ENCODE peak calls at places on chromosomes 4 and X, in eight cellular contexts. G is CD4-positive, alpha-beta T cell; Y is right atrium auricular region; A is AG09309; B is foreskin fibroblast; T is lung; N is natural killer cell; L is neural crest cell. W is an unnamed sample.

GRCh38 chrX:70436380-70436779 is 8.3 kb upstream of the DLG3 start:
- DNase-seq in A (no peak), B (no peak), N (no peak), L (peak), Y (no peak), T (no peak), G (no peak), W (peak)

GRCh38 chr4:41590591-41590990 is 52.6 kb downstream of the LIMCH1 start:
- DNase-seq in N (no peak), G (no peak), Y (no peak), T (peak), A (no peak), L (no peak), B (no peak), W (peak)

GRCh38 chr4:152680988-152681731 is 1.4 kb upstream of the TMEM154 start:
- DNase-seq in G (no peak), B (peak), A (no peak), Y (no peak), N (no peak), T (no peak), L (no peak), W (no peak)

GRCh38 chrX:3777416-3777815 is 64.0 kb upstream of the PRKX start:
- DNase-seq in N (no peak), A (no peak), B (no peak), Y (no peak), T (no peak), G (no peak), L (no peak), W (no peak)

GRCh38 chr4:85807247-85807915 is 332.4 kb downstream of the ARHGAP24 start:
- DNase-seq in L (no peak), Y (peak), N (no peak), G (no peak), A (peak), B (peak), T (no peak), W (no peak)

GRCh38 chr4:43331226-43332078 is 438.9 kb downstream of the GRXCR1 start:
- DNase-seq in G (no peak), A (no peak), B (no peak), L (no peak), N (no peak), T (no peak), Y (no peak), W (no peak)

GRCh38 chr4:60366661-60367060 is 833.5 kb upstream of the ADGRL3 start:
- DNase-seq in G (no peak), A (no peak), L (no peak), B (no peak), T (no peak), N (no peak), Y (no peak), W (no peak)

GRCh38 chr4:123120473-123120872 is 198.1 kb upstream of the NUDT6 start:
- DNase-seq in A (no peak), N (no peak), Y (no peak), L (no peak), G (no peak), B (peak), T (no peak), W (no peak)

GRCh38 chr4:141455651-141456050 is 180.7 kb upstream of the IL15 start:
- DNase-seq in T (no peak), L (no peak), B (no peak), A (no peak), N (no peak), G (no peak), Y (no peak), W (no peak)

GRCh38 chr4:82123934-82124333 is 249.9 kb downstream of the HNRNPD start:
- DNase-seq in Y (no peak), A (no peak), T (no peak), B (no peak), N (no peak), L (no peak), G (no peak), W (no peak)

GRCh38 chr4:519203-519651 is 20.2 kb downstream of the PIGG start:
- DNase-seq in A (no peak), G (no peak), L (no peak), Y (no peak), T (no peak), N (no peak), B (no peak), W (no peak)

GRCh38 chrX:24925430-24925829 is 90.3 kb downstream of the ARX start:
- DNase-seq in Y (no peak), L (no peak), T (no peak), G (no peak), B (no peak), N (no peak), A (no peak), W (no peak)

GRCh38 chr4:30630431-30630830 is 89.7 kb upstream of the PCDH7 start:
- DNase-seq in A (no peak), G (no peak), N (no peak), L (no peak), Y (no peak), T (no peak), B (no peak), W (no peak)

GRCh38 chr4:101649790-101650450 is 140.6 kb upstream of the BANK1 start:
- DNase-seq in L (no peak), N (no peak), A (no peak), T (no peak), G (no peak), Y (no peak), B (no peak), W (no peak)

GRCh38 chrX:140917354-140918115 is 84.9 kb upstream of the SPANXB1 start:
- DNase-seq in A (no peak), N (no peak), Y (no peak), B (no peak), L (no peak), G (no peak), T (no peak), W (no peak)

GRCh38 chr4:162011039-162011438 is 152.8 kb downstream of the FSTL5 start:
- DNase-seq in B (no peak), A (no peak), Y (no peak), N (no peak), G (no peak), L (no peak), T (no peak), W (no peak)

GRCh38 chr4:72378901-72379300 is 190.1 kb downstream of the ADAMTS3 start:
- DNase-seq in B (no peak), N (no peak), Y (no peak), T (no peak), L (no peak), G (no peak), A (no peak), W (no peak)

GRCh38 chr4:133464311-133464710 is 315.2 kb downstream of the PCDH10 start:
- DNase-seq in G (no peak), N (no peak), Y (no peak), B (no peak), L (no peak), A (no peak), T (no peak), W (no peak)

GRCh38 chr4:8685831-8686230 is 93.3 kb downstream of the CPZ start:
- DNase-seq in N (no peak), L (no peak), A (no peak), G (no peak), B (no peak), T (no peak), Y (no peak), W (no peak)

GRCh38 chr4:13088726-13089658 is 395.1 kb downstream of the RAB28 start:
- DNase-seq in N (no peak), A (no peak), G (no peak), T (no peak), Y (no peak), B (no peak), L (no peak), W (no peak)

GRCh38 chr4:71235321-71236206 is 103.3 kb upstream of the SLC4A4 start:
- DNase-seq in Y (no peak), B (no peak), T (no peak), N (no peak), L (no peak), G (no peak), A (no peak), W (no peak)

GRCh38 chrX:16222123-16222522 is 54.8 kb downstream of the MAGEB17 start:
- DNase-seq in G (no peak), B (peak), Y (no peak), L (no peak), A (peak), T (no peak), N (no peak), W (no peak)

GRCh38 chrX:38799995-38800394 is 1.3 kb upstream of the MID1IP1 start:
- DNase-seq in Y (no peak), A (no peak), G (no peak), T (no peak), L (no peak), N (no peak), B (no peak), W (no peak)

GRCh38 chr4:183588169-183588675 is 70.8 kb downstream of the RWDD4 start:
- DNase-seq in G (no peak), N (no peak), Y (no peak), T (no peak), A (peak), L (no peak), B (peak), W (no peak)

GRCh38 chr4:10106421-10107039 is 10.1 kb downstream of the WDR1 start:
- DNase-seq in L (no peak), A (peak), Y (peak), G (peak), N (peak), B (peak), T (peak), W (peak)

GRCh38 chr4:153393397-153393796 is 48.9 kb downstream of the MND1 start:
- DNase-seq in L (no peak), B (peak), T (peak), N (no peak), A (no peak), G (no peak), Y (no peak), W (no peak)

GRCh38 chr4:172155838-172156345 is 342.7 kb downstream of the GALNTL6 start:
- DNase-seq in B (no peak), N (no peak), L (no peak), T (no peak), G (no peak), Y (no peak), A (no peak), W (no peak)

GRCh38 chrX:53294024-53294648 is 12.8 kb upstream of the IQSEC2 start:
- DNase-seq in T (no peak), A (no peak), G (no peak), L (no peak), N (no peak), B (no peak), Y (no peak), W (no peak)

GRCh38 chr4:180261346-180261745 is 1981.9 kb upstream of the TENM3 start:
- DNase-seq in G (no peak), T (no peak), A (no peak), L (no peak), Y (no peak), B (no peak), N (no peak), W (no peak)

GRCh38 chr4:154490589-154491340 is 834 bp downstream of the DCHS2 start:
- DNase-seq in Y (no peak), N (no peak), B (no peak), G (no peak), L (peak), T (no peak), A (no peak), W (peak)

GRCh38 chrX:10926906-10927305 is 184.2 kb upstream of the HCCS start:
- DNase-seq in T (no peak), Y (no peak), G (no peak), L (no peak), A (peak), B (no peak), N (no peak), W (no peak)

GRCh38 chrX:136168929-136169735 is 21.8 kb downstream of the FHL1 start:
- DNase-seq in A (peak), G (no peak), B (peak), T (no peak), L (peak), N (no peak), Y (peak), W (peak)

GRCh38 chrX:49256268-49256995 is 8.1 kb downstream of the FOXP3 start:
- DNase-seq in T (no peak), G (no peak), B (no peak), A (no peak), N (no peak), Y (no peak), L (no peak), W (no peak)

GRCh38 chr4:20137176-20137575 is 114.5 kb upstream of the SLIT2 start:
- DNase-seq in A (peak), Y (no peak), G (no peak), B (peak), T (no peak), N (no peak), L (no peak), W (no peak)

GRCh38 chrX:115892787-115893671 is 277.5 kb upstream of the AGTR2 start:
- DNase-seq in B (no peak), G (no peak), A (peak), Y (peak), T (peak), L (no peak), N (no peak), W (peak)
- TF ChIP-seq CTCF in B (no peak), G (no peak), A (peak), Y (no peak), T (peak), L (no peak), N (no peak), W (no peak)

GRCh38 chrX:131830400-131831184 is 192.5 kb upstream of the STK26 start:
- DNase-seq in T (peak), A (peak), Y (peak), N (peak), L (peak), G (no peak), B (peak), W (peak)

GRCh38 chrX:131827935-131828334 is 195.2 kb upstream of the STK26 start:
- DNase-seq in Y (no peak), N (no peak), A (no peak), B (no peak), T (no peak), L (no peak), G (no peak), W (peak)

GRCh38 chrX:131826572-131826971 is 196.5 kb upstream of the STK26 start:
- DNase-seq in L (no peak), T (no peak), Y (no peak), B (no peak), G (no peak), A (no peak), N (no peak), W (no peak)

GRCh38 chrX:131831185-131831520 is 191.9 kb upstream of the STK26 start:
- DNase-seq in N (no peak), L (no peak), T (no peak), Y (no peak), G (no peak), B (no peak), A (no peak), W (no peak)

GRCh38 chrX:131828482-131828881 is 194.6 kb upstream of the STK26 start:
- DNase-seq in N (no peak), G (no peak), B (no peak), A (no peak), T (no peak), L (no peak), Y (no peak), W (no peak)
- TF ChIP-seq CTCF in N (no peak), G (no peak), B (no peak), A (no peak), T (no peak), L (no peak), Y (no peak), W (no peak)

GRCh38 chrX:2520539-2520938 is 19.8 kb upstream of the DHRSX start:
- DNase-seq in L (no peak), N (no peak), T (no peak), B (no peak), G (no peak), Y (no peak), A (no peak), W (no peak)
- TF ChIP-seq CTCF in L (no peak), N (no peak), T (no peak), B (no peak), G (no peak), Y (no peak), A (no peak), W (no peak)

DNA sequence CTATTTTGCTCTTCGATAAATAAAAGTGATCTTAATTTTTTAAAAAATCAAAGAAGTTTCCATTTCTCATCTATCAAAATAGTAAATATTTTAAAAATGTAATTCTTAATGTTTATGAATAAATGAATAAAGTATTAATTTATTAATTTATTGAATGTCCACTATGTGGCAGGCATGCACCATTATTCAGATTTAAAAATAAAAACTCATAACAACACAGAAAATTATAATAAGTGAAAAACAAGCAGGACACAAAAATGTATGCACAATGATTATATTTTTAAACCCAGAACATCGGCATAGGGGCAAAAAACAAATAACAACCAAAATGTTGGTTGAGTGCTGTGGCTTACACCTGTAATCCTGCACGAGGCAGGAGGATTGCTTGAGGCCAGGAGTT is 5.3 kb upstream of the PYURF start:
- DNase-seq in T (no peak), B (no peak), G (no peak), L (no peak), Y (no peak), A (no peak), N (no peak), W (no peak)
- TF ChIP-seq CTCF in T (no peak), B (no peak), G (no peak), L (peak), Y (no peak), A (no peak), N (no peak), W (no peak)

DNA sequence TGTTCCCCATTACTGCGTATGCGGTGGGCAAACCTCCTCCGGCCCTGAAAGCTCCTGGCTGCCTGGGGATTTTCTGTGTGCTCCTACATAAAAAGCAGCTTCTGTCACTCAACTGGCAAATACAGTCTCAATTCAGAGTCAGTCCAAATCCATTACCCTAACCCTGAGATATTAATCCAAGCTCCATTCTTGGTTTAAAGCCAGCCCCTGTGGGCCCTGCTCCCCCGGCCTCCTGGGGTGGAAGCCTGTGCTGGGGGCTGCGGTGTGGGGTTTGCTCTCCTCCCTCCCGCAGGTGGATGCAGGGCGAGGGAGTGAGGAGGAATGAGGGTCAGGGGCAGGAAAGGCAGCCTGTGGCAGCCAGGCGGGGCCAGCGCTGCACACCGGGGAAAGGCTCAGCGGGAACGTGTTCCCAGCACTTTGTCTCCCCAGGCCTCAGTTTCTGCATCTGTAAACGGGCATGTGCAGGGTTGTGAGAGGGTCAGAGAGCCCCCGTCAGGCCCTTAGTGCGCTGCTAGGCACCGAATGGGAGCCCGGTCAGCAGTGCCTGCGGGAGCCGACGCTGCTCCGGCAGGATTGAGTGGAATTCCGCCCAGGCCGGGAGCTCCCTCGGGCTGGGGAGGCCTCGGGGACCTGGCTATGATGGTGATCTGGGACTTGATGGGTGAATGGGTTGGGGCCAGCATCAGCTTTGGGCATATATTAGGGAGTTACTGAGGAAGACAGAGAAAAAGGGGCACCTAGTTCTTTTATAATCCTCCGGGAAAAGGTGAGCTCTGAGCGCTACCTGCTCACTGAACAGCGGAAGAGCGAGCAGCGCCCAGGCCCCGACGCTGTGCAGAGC is 6.3 kb upstream of the RGS12 start:
- DNase-seq in L (no peak), N (no peak), B (no peak), A (no peak), T (no peak), G (no peak), Y (no peak), W (no peak)
- TF ChIP-seq CTCF in L (no peak), N (no peak), B (no peak), A (no peak), T (no peak), G (no peak), Y (no peak), W (no peak)